ENCODE peak calls at places on chromosomes 12 and 14, in six cellular contexts. I is GM12878, F is GM10248, Q is endothelial cell, V is kidney epithelial cell, M is endodermal cell. W is an unnamed sample.

GRCh38 chr12:124620606-124621295 is 53.3 kb upstream of the NCOR2 start:
- DNase-seq in I (no peak), F (no peak), Q (no peak), V (no peak), M (no peak), W (no peak)

GRCh38 chr12:15757553-15758255 is 31.5 kb downstream of the EPS8 start:
- DNase-seq in I (no peak), F (no peak), Q (no peak), V (peak), M (peak), W (no peak)

GRCh38 chr12:53098354-53098981 is 1.0 kb downstream of the IGFBP6 start:
- DNase-seq in I (no peak), F (peak), Q (no peak), V (no peak), M (peak), W (peak)

GRCh38 chr12:77343291-77343690 is 277.9 kb upstream of the E2F7 start:
- DNase-seq in I (no peak), F (no peak), Q (no peak), V (no peak), M (no peak), W (no peak)

GRCh38 chr12:3261782-3262359 is 184.7 kb downstream of the TSPAN9 start:
- DNase-seq in I (no peak), F (no peak), Q (no peak), V (no peak), M (no peak), W (no peak)

GRCh38 chr12:128402481-128402880 is 135.5 kb downstream of the TMEM132C start:
- DNase-seq in I (no peak), F (no peak), Q (no peak), V (no peak), M (peak), W (no peak)

GRCh38 chr12:19234991-19235876 is 105.7 kb downstream of the PLEKHA5 start:
- DNase-seq in I (no peak), F (no peak), Q (no peak), V (no peak), M (no peak), W (no peak)

GRCh38 chr12:80977356-80977755 is 39.6 kb upstream of the LIN7A start:
- DNase-seq in I (no peak), F (no peak), Q (no peak), V (no peak), M (no peak), W (no peak)

GRCh38 chr12:132734206-132734605 is 23.6 kb downstream of the PGAM5 start:
- DNase-seq in I (no peak), F (no peak), Q (no peak), V (no peak), M (no peak), W (no peak)

GRCh38 chr12:67650127-67650495 is 1.6 kb downstream of the DYRK2 start:
- DNase-seq in I (no peak), F (peak), Q (no peak), V (no peak), M (no peak), W (peak)

GRCh38 chr12:67649165-67650126 is 901 bp downstream of the DYRK2 start:
- DNase-seq in I (no peak), F (peak), Q (peak), V (no peak), M (peak), W (peak)

GRCh38 chr12:67648306-67649164 is at the start of gene DYRK2:
- DNase-seq in I (no peak), F (peak), Q (peak), V (no peak), M (peak), W (peak)

GRCh38 chr12:67650528-67651379 is 2.2 kb downstream of the DYRK2 start:
- DNase-seq in I (no peak), F (peak), Q (no peak), V (no peak), M (peak), W (peak)

DNA sequence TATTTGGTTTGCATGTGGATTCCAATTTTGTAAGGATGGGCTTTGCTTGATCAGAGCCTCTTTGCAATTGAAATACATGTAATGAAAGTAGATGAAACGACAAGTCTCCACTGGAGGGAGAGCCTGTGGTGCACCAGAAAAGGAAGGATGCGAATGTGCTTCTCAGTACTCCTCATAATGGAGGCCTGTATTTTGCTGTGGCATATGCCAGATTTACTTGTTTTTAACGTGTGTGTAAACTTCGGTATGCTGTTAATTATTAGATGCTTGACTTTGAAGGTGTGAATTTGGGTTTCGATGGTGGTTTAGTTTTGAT is 2.8 kb downstream of the DYRK2 start:
- DNase-seq in I (no peak), F (peak), Q (no peak), V (no peak), M (no peak), W (peak)
- TF ChIP-seq CTCF in I (peak), F (peak), Q (no peak), V (peak), M (peak), W (no peak)

DNA sequence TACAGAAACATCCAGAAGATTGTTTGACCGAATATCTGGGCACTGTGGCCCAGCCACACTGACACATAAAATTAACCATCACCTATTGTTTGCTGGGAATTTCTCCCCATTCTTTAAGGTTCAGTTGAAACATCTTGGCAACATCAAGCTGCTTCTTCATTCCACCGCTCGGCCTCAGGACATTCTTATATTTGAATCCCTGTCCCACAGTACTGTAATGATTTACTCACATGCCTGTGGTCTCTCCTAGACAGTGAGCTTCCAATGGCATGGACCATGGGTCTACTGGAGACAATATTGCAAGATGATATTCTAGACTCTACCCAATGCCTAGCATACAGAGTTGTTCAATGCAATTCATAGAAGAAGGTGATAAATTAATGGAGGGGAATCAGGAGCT is 56.1 kb downstream of the EMP1 start:
- DNase-seq in I (no peak), F (no peak), Q (no peak), V (no peak), M (no peak), W (no peak)
- TF ChIP-seq CTCF in I (no peak), F (no peak), Q (no peak), V (no peak), M (no peak), W (no peak)

DNA sequence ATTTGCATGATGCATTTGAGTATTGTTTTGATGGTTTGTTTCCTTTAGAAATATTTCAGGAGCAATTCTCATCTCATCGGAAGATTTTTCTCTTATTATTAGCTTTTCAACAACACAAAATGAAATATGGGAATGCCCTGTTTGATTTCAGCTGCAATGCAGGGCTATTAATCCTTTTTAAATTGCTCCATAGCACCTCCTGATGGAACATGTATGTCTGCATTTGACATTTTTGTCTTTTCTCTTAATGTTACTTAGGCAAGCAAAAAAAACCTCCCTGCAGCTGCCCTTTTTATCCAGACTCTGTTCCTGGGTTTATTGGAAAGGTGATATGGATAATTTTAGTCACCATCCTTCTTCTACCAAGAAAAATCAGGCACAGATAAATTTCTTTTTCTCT is 895.8 kb downstream of the RPS29 start:
- DNase-seq in I (no peak), F (no peak), Q (no peak), V (no peak), M (no peak), W (no peak)
- TF ChIP-seq CTCF in I (no peak), F (no peak), Q (no peak), V (peak), M (peak), W (no peak)

GRCh38 chr12:61538951-61539350 is 721.3 kb upstream of the USP15 start:
- DNase-seq in I (no peak), F (no peak), Q (peak), V (no peak), M (peak), W (no peak)
- TF ChIP-seq CTCF in I (no peak), F (no peak), Q (no peak), V (no peak), M (peak), W (no peak)

GRCh38 chr12:6038160-6038559 is 86.3 kb downstream of the VWF start:
- DNase-seq in I (no peak), F (peak), Q (peak), V (peak), M (peak), W (peak)
- TF ChIP-seq CTCF in I (peak), F (peak), Q (peak), V (peak), M (peak), W (peak)

DNA sequence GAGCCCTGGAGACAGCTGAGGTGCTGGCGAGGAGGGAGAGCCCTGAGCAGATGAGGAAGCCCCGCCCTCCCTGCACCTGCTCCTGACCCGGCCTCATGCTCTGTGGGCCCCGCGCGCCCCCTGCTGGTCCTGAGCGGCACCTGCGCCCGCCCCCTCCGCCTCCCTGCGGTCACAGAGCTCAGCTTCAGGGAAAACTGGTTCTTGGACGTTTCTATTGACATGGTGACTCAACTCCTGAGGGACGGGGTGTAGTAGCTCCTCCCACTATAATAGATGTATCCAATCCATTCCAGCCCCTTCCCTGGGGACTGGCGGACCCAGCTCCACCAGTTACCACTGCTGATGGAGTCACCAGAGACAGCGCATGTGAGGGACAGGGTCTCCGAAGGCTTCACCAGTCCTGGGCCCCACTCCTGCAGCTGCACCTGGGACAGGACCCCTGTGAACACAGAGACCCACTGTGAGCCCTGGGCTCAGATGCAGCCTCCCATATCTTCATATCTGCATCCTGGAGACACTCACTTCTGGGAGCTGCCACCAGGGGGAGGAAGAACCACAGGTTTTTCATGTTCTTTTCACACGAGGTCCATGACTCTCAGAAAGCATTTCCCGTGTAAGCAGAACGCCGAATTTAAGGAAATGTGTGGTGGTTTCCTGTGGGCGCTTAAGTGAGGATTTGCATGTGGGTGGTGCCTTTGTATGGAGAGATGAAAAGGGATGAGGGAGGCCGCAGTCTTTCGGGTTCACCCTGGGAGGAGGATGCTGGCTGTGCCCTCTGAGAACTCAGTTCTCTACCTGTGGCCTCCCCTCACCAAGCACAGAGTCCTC is 1346.5 kb downstream of the TMEM121 start:
- DNase-seq in I (no peak), F (peak), Q (no peak), V (no peak), M (peak), W (peak)
- TF ChIP-seq CTCF in I (peak), F (peak), Q (no peak), V (peak), M (peak), W (peak)

GRCh38 chr14:34865889-34866574 is 9.1 kb downstream of the BAZ1A start:
- DNase-seq in I (no peak), F (no peak), Q (no peak), V (no peak), M (no peak), W (no peak)
- TF ChIP-seq CTCF in I (no peak), F (no peak), Q (no peak), V (no peak), M (no peak), W (no peak)

DNA sequence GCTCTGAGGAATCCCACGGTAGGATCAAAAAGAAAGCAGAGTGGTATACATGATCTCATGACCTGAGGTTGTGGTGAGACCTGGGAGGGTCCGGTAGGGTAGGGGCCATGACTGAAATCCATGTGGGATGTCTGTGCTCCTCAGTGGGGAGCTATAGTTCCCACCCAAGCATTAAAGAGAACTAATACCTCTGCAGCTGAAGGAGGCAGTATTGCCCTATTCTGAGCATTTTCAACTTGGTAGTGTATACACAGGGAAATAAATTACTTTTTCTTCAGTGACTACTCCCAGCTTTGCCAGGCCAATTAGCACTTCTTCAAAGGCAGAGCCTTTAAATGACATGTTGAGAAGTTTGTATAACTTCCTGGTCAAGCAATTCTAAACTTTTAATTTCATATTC is 613.8 kb downstream of the KCNH5 start:
- DNase-seq in I (no peak), F (no peak), Q (no peak), V (no peak), M (no peak), W (no peak)
- TF ChIP-seq CTCF in I (no peak), F (no peak), Q (no peak), V (no peak), M (peak), W (no peak)

GRCh38 chr12:67669925-67670631 is 21.5 kb downstream of the DYRK2 start:
- DNase-seq in I (no peak), F (no peak), Q (no peak), V (no peak), M (no peak), W (no peak)
- TF ChIP-seq CTCF in I (no peak), F (no peak), Q (no peak), V (no peak), M (no peak), W (no peak)

W was measured in GM20000.